ENCODE peak calls at places on chromosomes 6 and 20, in six cellular contexts. O is C1 segment of cervical spinal cord, C is GM23248, Y is T follicular helper cell, P is hypothalamus, Q is cardiac muscle cell. I is an unnamed sample.

GRCh38 chr20:15900443-15900842 is 672.8 kb downstream of the KIF16B start:
- DNase-seq in C (no peak), O (no peak), Y (no peak), P (no peak), Q (no peak), I (no peak)

GRCh38 chr6:157946053-157946617 is 35.5 kb upstream of the SYNJ2 start:
- DNase-seq in O (no peak), C (no peak), Q (no peak), P (no peak), Y (no peak), I (no peak)

GRCh38 chr6:114108119-114109002 is 137.4 kb upstream of the HDAC2 start:
- DNase-seq in P (peak; percentile 37), C (peak; percentile 84), Q (peak; percentile 76), Y (no peak), O (peak; percentile 16), I (peak; percentile 71)

GRCh38 chr6:157928428-157928827 is 53.2 kb upstream of the SYNJ2 start:
- DNase-seq in O (no peak), P (no peak), Y (no peak), Q (no peak), C (no peak), I (no peak)

GRCh38 chr6:56816393-56816792 is 138.5 kb upstream of the BEND6 start:
- DNase-seq in O (no peak), P (no peak), Y (no peak), Q (no peak), C (no peak), I (no peak)

GRCh38 chr6:16964553-16965499 is 137.0 kb upstream of the STMND1 start:
- DNase-seq in Q (peak; percentile 82), O (peak; percentile 15), Y (peak; percentile 48), C (peak; percentile 83), P (peak; percentile 65), I (peak; percentile 95)

GRCh38 chr6:129135421-129135820 is 252.5 kb downstream of the LAMA2 start:
- DNase-seq in P (no peak), C (peak; percentile 53), Q (peak; percentile 46), O (no peak), Y (no peak), I (no peak)

GRCh38 chr20:33757458-33757857 is 25.7 kb downstream of the ZNF341 start:
- DNase-seq in O (no peak), C (no peak), Y (no peak), Q (no peak), P (no peak), I (no peak)

GRCh38 chr6:156509496-156509895 is 267.7 kb upstream of the ARID1B start:
- DNase-seq in P (no peak), Q (no peak), O (no peak), C (no peak), Y (no peak), I (no peak)

GRCh38 chr6:132683543-132683942 is 24.6 kb upstream of the TAAR1 start:
- DNase-seq in P (no peak), Q (peak; percentile 92), C (peak; percentile 85), Y (no peak), O (no peak), I (peak; percentile 92)

GRCh38 chr6:111087871-111088667 is 766 bp downstream of the SLC16A10 start:
- DNase-seq in Q (peak; percentile 7), C (peak; percentile 6), O (no peak), Y (peak; percentile 60), P (no peak), I (no peak)

GRCh38 chr6:104642871-104643270 is 216.8 kb downstream of the HACE1 start:
- DNase-seq in Y (no peak), O (no peak), Q (peak; percentile 59), P (no peak), C (no peak), I (no peak)

GRCh38 chr6:139030539-139030938 is 2.0 kb downstream of the ABRACL start:
- DNase-seq in Q (no peak), C (no peak), P (no peak), O (no peak), Y (no peak), I (no peak)

GRCh38 chr6:90631046-90631445 is 44.2 kb upstream of the MAP3K7 start:
- DNase-seq in Y (no peak), C (no peak), O (no peak), Q (no peak), P (no peak), I (no peak)

GRCh38 chr6:53172468-53172803 is 23.8 kb upstream of the GCM1 start:
- DNase-seq in P (no peak), O (no peak), Y (no peak), C (no peak), Q (no peak), I (no peak)

GRCh38 chr6:160379464-160379863 is 31.3 kb downstream of the SLC22A3 start:
- DNase-seq in C (peak; percentile 81), P (no peak), O (no peak), Q (peak; percentile 72), Y (no peak), I (peak; percentile 41)

GRCh38 chr6:159726196-159726917 is 949 bp upstream of the WTAP start:
- DNase-seq in Y (no peak), P (no peak), O (no peak), Q (no peak), C (no peak), I (no peak)

GRCh38 chr6:41428402-41428994 is 93.1 kb downstream of the NCR2 start:
- DNase-seq in Y (no peak), O (no peak), C (peak; percentile 42), Q (peak; percentile 16), P (no peak), I (peak; percentile 6)

GRCh38 chr6:41562633-41562975 is 16.4 kb downstream of the FOXP4 start:
- DNase-seq in Y (no peak), Q (no peak), P (no peak), C (no peak), O (no peak), I (no peak)

GRCh38 chr6:73585566-73586415 is 65.0 kb upstream of the EEF1A1 start:
- DNase-seq in C (peak; percentile 88), Q (peak; percentile 84), O (no peak), P (no peak), Y (peak; percentile 18), I (peak; percentile 87)

GRCh38 chr6:117456998-117457397 is 25.5 kb upstream of the DCBLD1 start:
- DNase-seq in P (no peak), O (no peak), Y (no peak), C (no peak), Q (no peak), I (no peak)

I was measured in RPMI7951.